ENCODE peak calls at places on chromosome 2, in ten cellular contexts. G, R, Y, M, W, X, Q, D, L and E are unnamed samples.

GRCh38 chr2:107132141-107132540 is 246.2 kb upstream of the ST6GAL2 start:
- DNase-seq in G (no peak), R (no peak), Y (no peak), M (no peak), W (no peak), X (no peak), Q (no peak), D (no peak), L (no peak), E (peak)

GRCh38 chr2:108548221-108549003 is 14.1 kb downstream of the LIMS1 start:
- DNase-seq in G (no peak), R (no peak), Y (no peak), M (no peak), W (no peak), X (no peak), Q (no peak), D (no peak), L (no peak), E (no peak)

GRCh38 chr2:217289909-217290283 is 430.0 kb upstream of the TNP1 start:
- DNase-seq in G (no peak), R (no peak), Y (no peak), M (peak), W (no peak), X (no peak), Q (no peak), D (no peak), L (no peak), E (no peak)

GRCh38 chr2:166563894-166564293 is 69.8 kb upstream of the SCN7A start:
- DNase-seq in G (no peak), R (no peak), Y (no peak), M (no peak), W (no peak), X (no peak), Q (no peak), D (no peak), L (no peak), E (no peak)

GRCh38 chr2:12259497-12259896 is 457.2 kb upstream of the TRIB2 start:
- DNase-seq in G (no peak), R (no peak), Y (no peak), M (no peak), W (no peak), X (no peak), Q (no peak), D (no peak), L (no peak), E (no peak)

GRCh38 chr2:217103752-217104540 is 244.1 kb upstream of the TNP1 start:
- DNase-seq in G (no peak), R (no peak), Y (no peak), M (no peak), W (no peak), X (no peak), Q (no peak), D (no peak), L (no peak), E (no peak)

GRCh38 chr2:9806656-9807055 is 36.6 kb upstream of the TAF1B start:
- DNase-seq in G (no peak), R (no peak), Y (no peak), M (no peak), W (no peak), X (no peak), Q (no peak), D (no peak), L (no peak), E (no peak)

GRCh38 chr2:62794791-62795190 is 89.3 kb downstream of the EHBP1 start:
- DNase-seq in G (no peak), R (no peak), Y (no peak), M (no peak), W (no peak), X (no peak), Q (no peak), D (no peak), L (no peak), E (no peak)

GRCh38 chr2:20728114-20728758 is 61.3 kb downstream of the GDF7 start:
- DNase-seq in G (no peak), R (no peak), Y (no peak), M (no peak), W (no peak), X (no peak), Q (no peak), D (no peak), L (no peak), E (no peak)

GRCh38 chr2:43495727-43496126 is 100.1 kb downstream of the THADA start:
- DNase-seq in G (no peak), R (no peak), Y (no peak), M (no peak), W (no peak), X (peak), Q (no peak), D (no peak), L (no peak), E (no peak)

GRCh38 chr2:120423167-120423943 is 77.4 kb downstream of the INHBB start:
- DNase-seq in G (no peak), R (no peak), Y (no peak), M (no peak), W (no peak), X (peak), Q (no peak), D (no peak), L (no peak), E (peak)

GRCh38 chr2:215002500-215002899 is 135.9 kb downstream of the ABCA12 start:
- DNase-seq in G (no peak), R (no peak), Y (no peak), M (peak), W (no peak), X (no peak), Q (no peak), D (no peak), L (no peak), E (no peak)

GRCh38 chr2:233242231-233242917 is 9.1 kb upstream of the ATG16L1 start:
- DNase-seq in G (no peak), R (no peak), Y (no peak), M (no peak), W (no peak), X (no peak), Q (no peak), D (no peak), L (no peak), E (no peak)

GRCh38 chr2:20589975-20590703 is 60.8 kb downstream of the HS1BP3 start:
- DNase-seq in G (no peak), R (peak), Y (no peak), M (no peak), W (no peak), X (no peak), Q (peak), D (no peak), L (no peak), E (peak)

GRCh38 chr2:63698825-63699548 is 110.2 kb downstream of the MDH1 start:
- DNase-seq in G (no peak), R (peak), Y (peak), M (peak), W (peak), X (peak), Q (peak), D (peak), L (peak), E (no peak)

GRCh38 chr2:43943809-43944452 is 51.9 kb downstream of the LRPPRC start:
- DNase-seq in G (no peak), R (no peak), Y (no peak), M (no peak), W (no peak), X (no peak), Q (no peak), D (no peak), L (no peak), E (no peak)

GRCh38 chr2:85594715-85595377 is 699 bp upstream of the RNF181 start:
- DNase-seq in G (no peak), R (no peak), Y (no peak), M (no peak), W (no peak), X (no peak), Q (no peak), D (no peak), L (no peak), E (no peak)

GRCh38 chr2:174492963-174493431 is 6.2 kb upstream of the GPR155 start:
- DNase-seq in G (no peak), R (no peak), Y (no peak), M (no peak), W (no peak), X (no peak), Q (no peak), D (no peak), L (no peak), E (peak)

GRCh38 chr2:170514140-170514539 is 201.0 kb upstream of the SP5 start:
- DNase-seq in G (no peak), R (no peak), Y (no peak), M (no peak), W (no peak), X (no peak), Q (no peak), D (no peak), L (no peak), E (no peak)

GRCh38 chr2:177598321-177598922 is 205.8 kb downstream of the AGPS start:
- DNase-seq in G (no peak), R (peak), Y (no peak), M (no peak), W (no peak), X (peak), Q (no peak), D (no peak), L (no peak), E (no peak)

GRCh38 chr2:105873281-105873680 is 128.6 kb downstream of the NCK2 start:
- DNase-seq in G (no peak), R (no peak), Y (no peak), M (peak), W (peak), X (no peak), Q (no peak), D (no peak), L (no peak), E (no peak)

GRCh38 chr2:229825476-229825875 is 96.3 kb downstream of the TRIP12 start:
- DNase-seq in G (no peak), R (no peak), Y (no peak), M (no peak), W (no peak), X (no peak), Q (no peak), D (no peak), L (no peak), E (no peak)

GRCh38 chr2:217714268-217714643 is 288.5 kb downstream of the TNS1 start:
- DNase-seq in G (no peak), R (no peak), Y (no peak), M (no peak), W (peak), X (peak), Q (peak), D (no peak), L (no peak), E (no peak)

GRCh38 chr2:42101641-42102605 is 54.1 kb downstream of the PKDCC start:
- DNase-seq in G (peak), R (peak), Y (no peak), M (no peak), W (peak), X (peak), Q (peak), D (no peak), L (peak), E (peak)

GRCh38 chr2:27752551-27753237 is 18.8 kb upstream of the MRPL33 start:
- DNase-seq in G (no peak), R (no peak), Y (no peak), M (peak), W (no peak), X (no peak), Q (no peak), D (no peak), L (no peak), E (no peak)

GRCh38 chr2:6880200-6880733 is 2.7 kb downstream of the RSAD2 start:
- DNase-seq in G (no peak), R (no peak), Y (no peak), M (peak), W (no peak), X (no peak), Q (no peak), D (no peak), L (no peak), E (no peak)

GRCh38 chr2:240813231-240813921 is 6.6 kb downstream of the KIF1A start:
- DNase-seq in G (no peak), R (no peak), Y (no peak), M (no peak), W (no peak), X (no peak), Q (no peak), D (no peak), L (no peak), E (peak)

GRCh38 chr2:158818511-158818910 is 23.4 kb downstream of the DAPL1 start:
- DNase-seq in G (no peak), R (no peak), Y (no peak), M (no peak), W (no peak), X (no peak), Q (no peak), D (no peak), L (no peak), E (no peak)

DNA sequence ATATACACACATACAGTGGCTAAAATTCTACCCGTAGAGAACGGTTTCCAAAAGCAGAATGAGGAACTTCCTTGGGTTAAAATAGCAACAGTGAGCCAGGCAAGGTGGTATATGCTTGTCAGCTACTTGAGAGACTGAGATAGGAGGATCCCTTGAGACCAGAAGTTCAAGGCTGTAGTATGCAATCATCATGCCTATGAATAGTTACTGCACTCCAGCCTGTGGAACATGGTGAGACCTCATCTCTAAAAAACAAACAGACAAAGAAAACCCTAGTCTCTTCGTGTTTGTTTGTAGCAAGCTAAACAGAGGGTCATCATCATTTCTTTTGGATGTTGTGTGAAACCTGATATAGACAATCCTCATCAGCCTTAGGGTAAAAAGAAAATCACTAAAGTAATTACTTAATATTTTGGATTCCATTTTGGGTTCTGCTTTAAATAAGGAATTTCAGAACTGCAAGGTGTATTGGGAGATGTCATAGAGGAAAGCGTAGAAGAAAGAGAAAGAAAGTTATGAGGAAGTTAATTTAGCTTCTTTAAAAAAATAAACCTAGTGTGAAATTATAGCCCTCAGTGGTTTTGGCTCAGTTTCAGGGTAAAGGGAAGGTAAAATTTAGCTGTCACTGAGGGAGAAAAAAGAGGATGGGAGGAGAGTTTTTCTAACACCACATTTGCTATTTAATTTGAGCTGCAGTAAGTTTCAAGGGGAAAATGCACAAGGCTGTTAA is 46.5 kb downstream of the PLEK start:
- DNase-seq in G (no peak), R (no peak), Y (no peak), M (no peak), W (no peak), X (no peak), Q (no peak), D (no peak), L (no peak), E (no peak)
- TF ChIP-seq POLR2A in G (no peak), R (no peak), Y (no peak), M (no peak), W (no peak), X (no peak), Q (no peak), D (no peak), L (no peak), E (no peak)

GRCh38 chr2:54723300-54724149 is at the start of gene EML6:
- DNase-seq in G (peak), R (peak), Y (peak), M (peak), W (peak), X (peak), Q (peak), D (peak), L (peak), E (peak)

GRCh38 chr2:54724560-54725342 is 1.3 kb downstream of the EML6 start:
- DNase-seq in G (no peak), R (peak), Y (no peak), M (no peak), W (peak), X (no peak), Q (no peak), D (no peak), L (no peak), E (peak)

GRCh38 chr2:54720563-54720962 is 2.9 kb upstream of the EML6 start:
- DNase-seq in G (no peak), R (no peak), Y (no peak), M (no peak), W (no peak), X (no peak), Q (no peak), D (no peak), L (no peak), E (no peak)

GRCh38 chr2:54724150-54724559 is 693 bp downstream of the EML6 start:
- DNase-seq in G (no peak), R (no peak), Y (no peak), M (no peak), W (no peak), X (no peak), Q (no peak), D (no peak), L (no peak), E (no peak)

DNA sequence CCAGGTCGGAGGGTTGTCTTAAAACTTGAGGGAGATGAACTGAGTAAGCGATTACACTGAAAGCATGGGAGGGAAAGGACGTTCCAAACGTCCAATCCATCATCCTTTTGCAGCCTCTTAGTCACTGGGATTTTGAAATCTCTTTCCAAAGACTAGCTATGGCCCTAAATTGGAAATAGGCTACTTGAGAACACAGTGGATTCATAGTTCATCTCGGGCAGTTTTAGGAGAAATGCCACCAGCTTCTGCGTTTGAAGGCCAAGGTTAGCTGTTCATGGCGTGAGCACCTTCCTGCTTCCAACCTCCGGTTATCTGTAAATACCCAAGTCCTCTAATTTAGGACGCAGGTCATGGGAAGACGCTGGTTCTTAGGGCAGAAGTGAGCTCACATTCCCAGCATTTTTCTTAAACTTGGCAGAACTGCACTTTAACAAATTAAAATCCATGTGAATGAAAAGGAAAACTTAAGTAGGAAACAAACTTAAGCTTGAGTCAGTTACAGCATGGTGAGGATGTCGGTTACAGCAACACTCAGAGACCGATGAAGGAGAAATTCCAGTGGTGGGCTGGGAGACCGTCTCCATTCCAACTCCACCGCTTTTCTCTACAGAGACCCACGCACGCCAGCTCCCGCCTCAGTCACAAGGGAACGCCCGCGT is 692 bp upstream of the EML6 start:
- DNase-seq in G (no peak), R (no peak), Y (no peak), M (no peak), W (peak), X (no peak), Q (no peak), D (no peak), L (no peak), E (no peak)
- TF ChIP-seq POLR2A in G (peak), R (no peak), Y (no peak), M (peak), W (no peak), X (peak), Q (no peak), D (no peak), L (no peak), E (no peak)

GRCh38 chr2:224469374-224469964 is 67.6 kb upstream of the FAM124B start:
- DNase-seq in G (no peak), R (no peak), Y (no peak), M (no peak), W (no peak), X (no peak), Q (no peak), D (no peak), L (no peak), E (no peak)
- TF ChIP-seq POLR2A in G (no peak), R (no peak), Y (no peak), M (no peak), W (no peak), X (no peak), Q (no peak), D (no peak), L (no peak), E (no peak)

DNA sequence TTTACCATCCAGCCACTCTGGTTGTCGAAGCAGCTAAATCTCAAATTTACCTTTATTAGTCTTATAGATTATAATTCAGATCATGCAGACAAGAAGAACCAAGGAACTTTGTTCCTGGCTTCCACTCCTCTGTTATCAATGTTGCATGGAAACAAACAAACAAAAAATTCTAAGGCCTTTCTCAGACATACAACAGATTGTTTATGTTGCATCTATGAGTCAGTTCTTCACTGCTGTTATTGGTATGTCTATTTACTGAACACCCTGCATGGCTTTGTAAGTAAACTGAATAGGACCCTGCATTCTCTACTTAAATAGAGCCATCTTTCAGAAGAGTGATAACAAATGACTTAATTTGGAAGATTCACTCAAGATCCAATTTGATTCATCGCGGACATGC is 1.6 kb upstream of the ANKRD44 start:
- DNase-seq in G (no peak), R (no peak), Y (no peak), M (no peak), W (no peak), X (no peak), Q (no peak), D (no peak), L (no peak), E (no peak)
- TF ChIP-seq POLR2A in G (no peak), R (no peak), Y (no peak), M (no peak), W (no peak), X (no peak), Q (no peak), D (no peak), L (no peak), E (no peak)

DNA sequence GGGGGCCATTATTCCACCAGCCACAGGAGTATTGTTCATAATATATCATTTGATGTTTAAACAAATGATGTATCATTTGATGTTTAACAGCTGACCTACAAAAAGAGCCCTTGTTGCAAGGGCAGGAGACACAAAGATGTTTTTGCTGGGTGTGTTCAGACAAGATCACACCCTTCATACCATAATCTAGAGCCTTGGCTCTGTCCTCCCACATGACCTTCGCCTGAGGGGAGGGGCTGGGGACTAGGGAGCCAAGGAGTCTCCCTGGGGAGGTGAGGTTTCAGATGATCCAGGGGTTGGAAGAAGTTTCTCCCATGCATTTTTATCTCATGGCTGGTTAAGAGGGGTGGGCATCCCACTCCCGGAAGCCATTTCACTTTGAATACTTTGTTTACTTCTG is 33.5 kb downstream of the CDC42EP3 start:
- DNase-seq in G (no peak), R (no peak), Y (no peak), M (no peak), W (no peak), X (no peak), Q (no peak), D (no peak), L (no peak), E (no peak)
- TF ChIP-seq POLR2A in G (no peak), R (no peak), Y (no peak), M (no peak), W (no peak), X (no peak), Q (no peak), D (no peak), L (no peak), E (no peak)

DNA sequence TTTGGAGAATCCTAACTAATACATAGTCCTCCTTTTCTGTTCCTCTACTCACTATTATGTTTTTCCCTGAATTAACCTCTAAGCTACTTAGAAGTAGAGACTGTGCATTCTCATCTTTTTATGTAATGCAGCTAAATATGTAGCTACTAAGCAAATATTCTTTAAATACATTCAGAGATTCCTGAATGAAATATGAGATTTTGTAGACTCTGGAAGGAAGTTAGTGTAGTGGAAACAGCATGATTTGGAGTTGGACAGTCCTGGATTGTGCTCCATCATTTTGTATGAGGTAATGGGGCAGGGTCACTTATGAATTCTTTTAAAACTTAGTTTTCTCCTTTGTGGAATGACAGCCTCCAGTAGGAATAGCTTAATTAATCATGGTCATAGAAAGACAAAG is 24.7 kb upstream of the NT5C1B start:
- DNase-seq in G (no peak), R (no peak), Y (no peak), M (no peak), W (no peak), X (no peak), Q (no peak), D (no peak), L (no peak), E (no peak)
- TF ChIP-seq POLR2A in G (no peak), R (no peak), Y (no peak), M (no peak), W (no peak), X (no peak), Q (no peak), D (no peak), L (no peak), E (no peak)